ENCODE peak calls at places on chromosomes 3 and 15, in nine cellular contexts. One of them, this sample, is unnamed.

GRCh38 chr15:49987896-49988295 is 131.1 kb downstream of the ATP8B4 start:
- DNase-seq in anterior cingulate cortex: no peak
- DNase-seq in coronary artery: no peak
- DNase-seq in NCI-H1436: no peak
- DNase-seq in KBM-7: no peak
- DNase-seq in CD8-positive, alpha-beta memory T cell: no peak
- DNase-seq in fibroblast of pulmonary artery: no peak
- DNase-seq in stimulated activated CD4-positive, alpha-beta T cell treated with anti-CD3 and anti-CD28 coated beads, Interleukin-1b, Interleukin-23, amount 100 ng/mL, for 1 hour: no peak
- DNase-seq in EH: no peak
- DNase-seq in this sample: no peak

GRCh38 chr3:78153973-78154372 is 1114.1 kb downstream of the ROBO2 start:
- DNase-seq in CD8-positive, alpha-beta memory T cell: no peak
- DNase-seq in coronary artery: no peak
- DNase-seq in KBM-7: no peak
- DNase-seq in NCI-H1436: no peak
- DNase-seq in stimulated activated CD4-positive, alpha-beta T cell treated with anti-CD3 and anti-CD28 coated beads, Interleukin-1b, Interleukin-23, amount 100 ng/mL, for 1 hour: no peak
- DNase-seq in EH: no peak
- DNase-seq in anterior cingulate cortex: no peak
- DNase-seq in fibroblast of pulmonary artery: no peak
- DNase-seq in this sample: no peak

GRCh38 chr3:49305608-49306007 is 28.6 kb upstream of the C3orf62 start:
- DNase-seq in coronary artery: no peak
- DNase-seq in fibroblast of pulmonary artery: no peak
- DNase-seq in stimulated activated CD4-positive, alpha-beta T cell treated with anti-CD3 and anti-CD28 coated beads, Interleukin-1b, Interleukin-23, amount 100 ng/mL, for 1 hour: no peak
- DNase-seq in KBM-7: no peak
- DNase-seq in CD8-positive, alpha-beta memory T cell: no peak
- DNase-seq in NCI-H1436: no peak
- DNase-seq in EH: no peak
- DNase-seq in anterior cingulate cortex: no peak
- DNase-seq in this sample: no peak

GRCh38 chr3:123344175-123344908 is 104.5 kb downstream of the ADCY5 start:
- DNase-seq in EH: peak; percentile 74
- DNase-seq in coronary artery: peak; percentile 64
- DNase-seq in stimulated activated CD4-positive, alpha-beta T cell treated with anti-CD3 and anti-CD28 coated beads, Interleukin-1b, Interleukin-23, amount 100 ng/mL, for 1 hour: no peak
- DNase-seq in CD8-positive, alpha-beta memory T cell: no peak
- DNase-seq in anterior cingulate cortex: no peak
- DNase-seq in KBM-7: no peak
- DNase-seq in fibroblast of pulmonary artery: peak; percentile 32
- DNase-seq in NCI-H1436: no peak
- DNase-seq in this sample: no peak

GRCh38 chr15:98612490-98613110 is 35.7 kb upstream of the IGF1R start:
- DNase-seq in anterior cingulate cortex: no peak
- DNase-seq in fibroblast of pulmonary artery: no peak
- DNase-seq in stimulated activated CD4-positive, alpha-beta T cell treated with anti-CD3 and anti-CD28 coated beads, Interleukin-1b, Interleukin-23, amount 100 ng/mL, for 1 hour: no peak
- DNase-seq in CD8-positive, alpha-beta memory T cell: no peak
- DNase-seq in KBM-7: peak; percentile 53
- DNase-seq in NCI-H1436: no peak
- DNase-seq in coronary artery: no peak
- DNase-seq in EH: no peak
- DNase-seq in this sample: no peak

GRCh38 chr3:170813261-170813660 is 56.7 kb downstream of the RPL22L1 start:
- DNase-seq in CD8-positive, alpha-beta memory T cell: no peak
- DNase-seq in anterior cingulate cortex: no peak
- DNase-seq in fibroblast of pulmonary artery: no peak
- DNase-seq in EH: no peak
- DNase-seq in stimulated activated CD4-positive, alpha-beta T cell treated with anti-CD3 and anti-CD28 coated beads, Interleukin-1b, Interleukin-23, amount 100 ng/mL, for 1 hour: no peak
- DNase-seq in KBM-7: no peak
- DNase-seq in NCI-H1436: no peak
- DNase-seq in coronary artery: no peak
- DNase-seq in this sample: no peak

GRCh38 chr15:52329150-52329549 is 33.5 kb upstream of the MYO5C start:
- DNase-seq in NCI-H1436: no peak
- DNase-seq in coronary artery: no peak
- DNase-seq in CD8-positive, alpha-beta memory T cell: no peak
- DNase-seq in anterior cingulate cortex: no peak
- DNase-seq in stimulated activated CD4-positive, alpha-beta T cell treated with anti-CD3 and anti-CD28 coated beads, Interleukin-1b, Interleukin-23, amount 100 ng/mL, for 1 hour: no peak
- DNase-seq in KBM-7: no peak
- DNase-seq in EH: no peak
- DNase-seq in fibroblast of pulmonary artery: no peak
- DNase-seq in this sample: no peak

GRCh38 chr3:35932995-35933394 is 293.7 kb downstream of the ARPP21 start:
- DNase-seq in KBM-7: peak; percentile 39
- DNase-seq in NCI-H1436: no peak
- DNase-seq in fibroblast of pulmonary artery: peak; percentile 97
- DNase-seq in CD8-positive, alpha-beta memory T cell: no peak
- DNase-seq in anterior cingulate cortex: peak; percentile 23
- DNase-seq in stimulated activated CD4-positive, alpha-beta T cell treated with anti-CD3 and anti-CD28 coated beads, Interleukin-1b, Interleukin-23, amount 100 ng/mL, for 1 hour: no peak
- DNase-seq in EH: peak; percentile 87
- DNase-seq in coronary artery: no peak
- DNase-seq in this sample: no peak

GRCh38 chr15:82540984-82541431 is 751 bp upstream of the RPS17 start:
- DNase-seq in EH: peak; percentile 32
- DNase-seq in CD8-positive, alpha-beta memory T cell: no peak
- DNase-seq in stimulated activated CD4-positive, alpha-beta T cell treated with anti-CD3 and anti-CD28 coated beads, Interleukin-1b, Interleukin-23, amount 100 ng/mL, for 1 hour: no peak
- DNase-seq in anterior cingulate cortex: no peak
- DNase-seq in coronary artery: no peak
- DNase-seq in NCI-H1436: no peak
- DNase-seq in fibroblast of pulmonary artery: peak; percentile 18
- DNase-seq in KBM-7: no peak
- DNase-seq in this sample: no peak

GRCh38 chr15:87209891-87210649 is 1046.5 kb downstream of the NTRK3 start:
- DNase-seq in stimulated activated CD4-positive, alpha-beta T cell treated with anti-CD3 and anti-CD28 coated beads, Interleukin-1b, Interleukin-23, amount 100 ng/mL, for 1 hour: no peak
- DNase-seq in EH: no peak
- DNase-seq in anterior cingulate cortex: no peak
- DNase-seq in fibroblast of pulmonary artery: no peak
- DNase-seq in NCI-H1436: no peak
- DNase-seq in CD8-positive, alpha-beta memory T cell: no peak
- DNase-seq in coronary artery: no peak
- DNase-seq in KBM-7: no peak
- DNase-seq in this sample: no peak

GRCh38 chr3:109806929-109807328 is 469.6 kb upstream of the DPPA4 start:
- DNase-seq in coronary artery: no peak
- DNase-seq in CD8-positive, alpha-beta memory T cell: peak; percentile 65
- DNase-seq in anterior cingulate cortex: no peak
- DNase-seq in EH: peak; percentile 60
- DNase-seq in KBM-7: peak; percentile 88
- DNase-seq in NCI-H1436: no peak
- DNase-seq in stimulated activated CD4-positive, alpha-beta T cell treated with anti-CD3 and anti-CD28 coated beads, Interleukin-1b, Interleukin-23, amount 100 ng/mL, for 1 hour: no peak
- DNase-seq in fibroblast of pulmonary artery: peak; percentile 92
- DNase-seq in this sample: no peak

GRCh38 chr3:187520027-187520945 is 149.9 kb downstream of the SST start:
- DNase-seq in anterior cingulate cortex: no peak
- DNase-seq in stimulated activated CD4-positive, alpha-beta T cell treated with anti-CD3 and anti-CD28 coated beads, Interleukin-1b, Interleukin-23, amount 100 ng/mL, for 1 hour: no peak
- DNase-seq in CD8-positive, alpha-beta memory T cell: no peak
- DNase-seq in EH: peak; percentile 78
- DNase-seq in fibroblast of pulmonary artery: no peak
- DNase-seq in KBM-7: no peak
- DNase-seq in coronary artery: no peak
- DNase-seq in NCI-H1436: no peak
- DNase-seq in this sample: no peak

GRCh38 chr3:178112134-178112533 is 424.1 kb upstream of the KCNMB2 start:
- DNase-seq in stimulated activated CD4-positive, alpha-beta T cell treated with anti-CD3 and anti-CD28 coated beads, Interleukin-1b, Interleukin-23, amount 100 ng/mL, for 1 hour: no peak
- DNase-seq in KBM-7: peak; percentile 60
- DNase-seq in CD8-positive, alpha-beta memory T cell: no peak
- DNase-seq in fibroblast of pulmonary artery: no peak
- DNase-seq in NCI-H1436: no peak
- DNase-seq in coronary artery: no peak
- DNase-seq in anterior cingulate cortex: no peak
- DNase-seq in EH: no peak
- DNase-seq in this sample: no peak

GRCh38 chr15:43249699-43250203 is 17.0 kb downstream of the TGM5 start:
- DNase-seq in stimulated activated CD4-positive, alpha-beta T cell treated with anti-CD3 and anti-CD28 coated beads, Interleukin-1b, Interleukin-23, amount 100 ng/mL, for 1 hour: no peak
- DNase-seq in NCI-H1436: no peak
- DNase-seq in fibroblast of pulmonary artery: peak; percentile 52
- DNase-seq in EH: peak; percentile 88
- DNase-seq in coronary artery: no peak
- DNase-seq in anterior cingulate cortex: no peak
- DNase-seq in KBM-7: peak; percentile 97
- DNase-seq in CD8-positive, alpha-beta memory T cell: no peak
- DNase-seq in this sample: no peak

GRCh38 chr15:87496109-87496508 is 760.4 kb downstream of the NTRK3 start:
- DNase-seq in NCI-H1436: no peak
- DNase-seq in fibroblast of pulmonary artery: no peak
- DNase-seq in anterior cingulate cortex: no peak
- DNase-seq in stimulated activated CD4-positive, alpha-beta T cell treated with anti-CD3 and anti-CD28 coated beads, Interleukin-1b, Interleukin-23, amount 100 ng/mL, for 1 hour: no peak
- DNase-seq in KBM-7: no peak
- DNase-seq in CD8-positive, alpha-beta memory T cell: no peak
- DNase-seq in EH: no peak
- DNase-seq in coronary artery: no peak
- DNase-seq in this sample: no peak

GRCh38 chr3:72006631-72007556 is 221.9 kb upstream of the PROK2 start:
- DNase-seq in CD8-positive, alpha-beta memory T cell: no peak
- DNase-seq in stimulated activated CD4-positive, alpha-beta T cell treated with anti-CD3 and anti-CD28 coated beads, Interleukin-1b, Interleukin-23, amount 100 ng/mL, for 1 hour: no peak
- DNase-seq in fibroblast of pulmonary artery: no peak
- DNase-seq in NCI-H1436: no peak
- DNase-seq in KBM-7: no peak
- DNase-seq in anterior cingulate cortex: no peak
- DNase-seq in coronary artery: no peak
- DNase-seq in EH: no peak
- DNase-seq in this sample: no peak